ENCODE peak calls at places on chromosomes 5 and 9, in seven cellular contexts. O is pancreas, K is nephron progenitor cell, T is fibroblast of mammary gland, Q is WERI-Rb-1, E is astrocyte of the spinal cord, N is cardiac fibroblast. C is an unnamed sample.

GRCh38 chr5:14298126-14298847 is 155.1 kb downstream of the TRIO start:
- DNase-seq in N (peak), O (no peak), K (no peak), Q (no peak), E (no peak), T (peak), C (peak)

GRCh38 chr5:171750316-171750788 is 35.3 kb upstream of the SMIM23 start:
- DNase-seq in N (peak), T (peak), E (no peak), O (no peak), K (no peak), Q (peak), C (peak)

GRCh38 chr5:1421521-1422341 is 23.5 kb downstream of the SLC6A3 start:
- DNase-seq in K (no peak), E (no peak), O (no peak), Q (peak), N (no peak), T (no peak), C (no peak)

GRCh38 chr5:150133581-150134197 is 22.0 kb downstream of the PDGFRB start:
- DNase-seq in K (no peak), E (no peak), T (no peak), N (no peak), Q (no peak), O (no peak), C (no peak)

GRCh38 chr5:20601678-20602100 is 613.7 kb upstream of the CDH18 start:
- DNase-seq in N (peak), Q (peak), O (no peak), T (peak), E (peak), K (no peak), C (no peak)

GRCh38 chr9:96040591-96041461 is 165.3 kb downstream of the ERCC6L2 start:
- DNase-seq in N (no peak), T (no peak), O (peak), Q (no peak), E (no peak), K (no peak), C (no peak)

GRCh38 chr9:138010861-138011260 is 133.3 kb downstream of the CACNA1B start:
- DNase-seq in O (no peak), K (no peak), Q (no peak), N (no peak), E (no peak), T (no peak), C (no peak)

GRCh38 chr5:136364307-136364706 is 1.0 kb downstream of the TRPC7 start:
- DNase-seq in T (peak), O (no peak), Q (peak), K (no peak), E (no peak), N (no peak), C (no peak)

GRCh38 chr5:15463231-15463630 is 36.7 kb upstream of the FBXL7 start:
- DNase-seq in T (peak), E (peak), K (no peak), O (no peak), N (peak), Q (no peak), C (peak)

GRCh38 chr9:70578720-70579119 is 164.3 kb upstream of the KLF9 start:
- DNase-seq in O (no peak), Q (no peak), T (no peak), E (no peak), K (no peak), N (no peak), C (no peak)

GRCh38 chr5:19264821-19265220 is 723.2 kb downstream of the CDH18 start:
- DNase-seq in T (no peak), E (no peak), O (no peak), K (no peak), Q (no peak), N (no peak), C (no peak)

GRCh38 chr9:24912767-24913166 is 367.1 kb upstream of the IZUMO3 start:
- DNase-seq in K (no peak), N (no peak), O (no peak), E (peak), Q (no peak), T (no peak), C (no peak)

GRCh38 chr9:110198357-110198756 is 9.6 kb downstream of the C9orf152 start:
- DNase-seq in T (no peak), K (no peak), O (peak), N (no peak), Q (no peak), E (no peak), C (no peak)

GRCh38 chr9:110180713-110181434 is 27.1 kb downstream of the C9orf152 start:
- DNase-seq in T (peak), O (peak), K (no peak), E (peak), Q (no peak), N (peak), C (peak)

GRCh38 chr5:37565067-37565670 is 186.1 kb downstream of the WDR70 start:
- DNase-seq in Q (no peak), E (peak), T (no peak), K (no peak), O (no peak), N (no peak), C (peak)

GRCh38 chr9:134652291-134653225 is 11.0 kb downstream of the COL5A1 start:
- DNase-seq in K (no peak), T (no peak), N (no peak), Q (no peak), E (no peak), O (no peak), C (no peak)

GRCh38 chr5:123807177-123807900 is 295.4 kb downstream of the CSNK1G3 start:
- DNase-seq in T (no peak), E (no peak), N (no peak), Q (no peak), K (no peak), O (no peak), C (no peak)

GRCh38 chr9:20732118-20732517 is 48.1 kb downstream of the FOCAD start:
- DNase-seq in Q (no peak), K (no peak), T (peak), E (peak), O (no peak), N (peak), C (peak)

GRCh38 chr5:164597293-164597900 is 1092.0 kb downstream of the MAT2B start:
- DNase-seq in K (peak), Q (peak), O (no peak), E (no peak), T (no peak), N (no peak), C (no peak)

GRCh38 chr5:154857091-154857533 is 1.3 kb upstream of the CNOT8 start:
- DNase-seq in O (no peak), T (no peak), E (no peak), Q (no peak), N (no peak), K (no peak), C (peak)

GRCh38 chr5:119961993-119962392 is 332.6 kb downstream of the FAM170A start:
- DNase-seq in Q (no peak), K (no peak), O (no peak), N (no peak), T (no peak), E (no peak), C (no peak)

GRCh38 chr9:93699650-93700049 is 123.3 kb downstream of the PHF2 start:
- DNase-seq in Q (no peak), T (no peak), E (no peak), K (no peak), N (no peak), O (no peak), C (no peak)

GRCh38 chr9:114250235-114250568 is 72.7 kb upstream of the ORM1 start:
- DNase-seq in T (peak), E (peak), Q (peak), O (peak), K (no peak), N (peak), C (peak)

GRCh38 chr9:83355024-83355444 is 183.2 kb downstream of the FRMD3 start:
- DNase-seq in E (no peak), K (peak), O (no peak), Q (no peak), T (peak), N (peak), C (peak)

GRCh38 chr9:129867138-129868032 is 32.1 kb downstream of the USP20 start:
- DNase-seq in T (no peak), O (no peak), E (no peak), Q (no peak), N (no peak), K (no peak), C (no peak)

GRCh38 chr5:2656186-2656585 is 95.3 kb downstream of the IRX2 start:
- DNase-seq in K (no peak), N (peak), Q (no peak), E (peak), O (no peak), T (peak), C (no peak)

GRCh38 chr9:93659837-93660177 is 83.4 kb downstream of the PHF2 start:
- DNase-seq in E (no peak), K (no peak), O (no peak), T (peak), N (no peak), Q (peak), C (no peak)

GRCh38 chr5:141355641-141356040 is 820 bp downstream of the PCDHGA4 start:
- DNase-seq in T (no peak), K (no peak), O (no peak), Q (no peak), E (no peak), N (no peak), C (no peak)

GRCh38 chr5:141356950-141357349 is 2.1 kb downstream of the PCDHGA4 start:
- DNase-seq in K (no peak), N (no peak), O (no peak), Q (no peak), T (no peak), E (no peak), C (no peak)

GRCh38 chr5:141356133-141356532 is 1.3 kb downstream of the PCDHGA4 start:
- DNase-seq in E (no peak), Q (no peak), O (no peak), K (no peak), T (no peak), N (no peak), C (no peak)

GRCh38 chr5:141351591-141351990 is 1.7 kb downstream of the PCDHGB1 start:
- DNase-seq in E (no peak), Q (no peak), T (no peak), O (no peak), K (no peak), N (no peak), C (no peak)

GRCh38 chr5:141354900-141355469 is at the start of gene PCDHGA4:
- DNase-seq in O (no peak), T (peak), N (peak), E (no peak), Q (no peak), K (no peak), C (no peak)
- TF ChIP-seq CTCF in O (no peak), T (peak), N (peak), E (peak), Q (peak), K (no peak), C (peak)

GRCh38 chr9:89352874-89353649 is 34.8 kb downstream of the SECISBP2 start:
- DNase-seq in Q (no peak), N (no peak), K (no peak), E (no peak), O (no peak), T (no peak), C (no peak)

GRCh38 chr9:89351584-89351983 is 33.3 kb downstream of the SECISBP2 start:
- DNase-seq in Q (no peak), O (no peak), E (no peak), K (no peak), T (no peak), N (no peak), C (no peak)

GRCh38 chr9:89352451-89352850 is 34.2 kb downstream of the SECISBP2 start:
- DNase-seq in K (no peak), Q (no peak), N (no peak), O (no peak), E (no peak), T (no peak), C (no peak)

GRCh38 chr9:89354471-89354870 is 36.2 kb downstream of the SECISBP2 start:
- DNase-seq in E (no peak), Q (no peak), T (no peak), O (no peak), K (no peak), N (no peak), C (no peak)

DNA sequence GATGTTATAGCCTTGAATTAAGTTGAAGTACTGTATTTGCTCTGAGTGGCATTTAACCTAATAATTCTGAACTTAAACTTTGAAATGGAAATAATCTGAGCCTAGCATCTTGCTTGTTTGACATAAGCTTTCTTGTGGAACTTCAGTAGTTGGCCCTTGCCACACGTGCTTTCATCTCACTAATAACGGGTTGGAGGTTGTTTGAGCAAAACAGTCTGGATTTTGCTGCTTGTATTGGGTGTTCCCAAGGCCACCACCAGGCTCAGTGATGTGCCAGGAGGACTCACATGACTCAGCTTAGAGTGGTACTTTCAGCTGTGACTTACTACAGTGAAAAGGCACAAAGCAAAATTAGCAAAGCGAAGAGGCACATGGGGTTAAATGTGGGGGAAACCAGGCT is 35.7 kb downstream of the SECISBP2 start:
- DNase-seq in K (no peak), E (no peak), T (no peak), Q (no peak), O (no peak), N (no peak), C (no peak)
- TF ChIP-seq CTCF in K (no peak), E (no peak), T (peak), Q (no peak), O (no peak), N (no peak), C (peak)

GRCh38 chr5:100520348-100520747 is 14.8 kb upstream of the FAM174A start:
- DNase-seq in T (no peak), K (no peak), Q (no peak), N (no peak), E (no peak), O (no peak), C (no peak)
- TF ChIP-seq CTCF in T (no peak), K (no peak), Q (peak), N (no peak), E (no peak), O (no peak), C (no peak)

DNA sequence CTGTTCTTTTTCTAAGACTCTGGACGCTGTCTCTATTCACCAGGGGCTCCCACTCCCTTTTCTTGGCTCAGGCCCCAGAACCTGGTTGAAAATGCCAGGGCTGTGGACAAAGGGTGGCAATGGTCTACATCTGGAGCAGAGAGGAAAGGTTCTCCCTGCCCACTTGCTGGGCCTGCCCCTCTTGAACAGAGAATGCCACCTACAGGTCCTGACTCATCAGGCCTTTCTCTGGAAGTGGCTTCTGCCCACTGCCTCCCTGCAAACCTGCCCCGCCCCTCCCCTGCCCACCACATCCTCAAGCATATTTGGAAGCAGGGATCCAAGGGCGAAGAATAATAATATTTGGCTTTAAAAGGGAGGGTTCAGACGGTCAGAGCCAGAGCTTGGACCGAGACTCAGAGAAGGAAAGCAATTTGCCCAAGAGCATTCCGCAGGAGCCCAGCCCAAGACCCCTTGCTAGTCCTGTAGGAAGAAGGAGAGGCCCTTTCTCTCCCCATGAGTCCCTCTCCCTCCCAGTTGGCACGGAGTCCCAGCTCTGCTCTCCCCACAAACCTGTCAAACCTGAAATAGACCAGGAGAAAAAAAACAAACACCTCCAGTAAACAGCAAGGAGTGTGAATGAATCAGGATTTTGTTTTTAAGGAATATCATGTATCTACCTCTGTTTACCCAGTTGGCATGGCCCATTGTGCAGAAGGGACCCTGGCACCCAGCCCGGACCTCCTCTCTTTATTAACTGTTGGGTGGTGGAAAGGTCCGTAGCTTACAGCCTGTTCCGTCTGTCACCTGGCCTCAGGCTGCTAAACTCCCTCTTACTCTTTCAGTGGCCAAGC is 37.8 kb upstream of the STXBP1 start:
- DNase-seq in O (peak), K (no peak), Q (no peak), T (peak), E (peak), N (peak), C (no peak)
- TF ChIP-seq CTCF in O (no peak), K (no peak), Q (no peak), T (no peak), E (no peak), N (no peak), C (peak)

C was measured in HFFc6.